ENCODE peak calls at places on chromosomes 11 and 22, in five cellular contexts. O is lower lobe of right lung; L is tibial nerve; A is CD8-positive, alpha-beta T cell; H is AG04450. Z is an unnamed sample.

GRCh38 chr11:75716659-75717058 is 979 bp upstream of the MOGAT2 start:
- DNase-seq in A (no peak), O (no peak), H (no peak), L (no peak), Z (no peak)

GRCh38 chr11:96265972-96266371 is 77.0 kb downstream of the MAML2 start:
- DNase-seq in H (no peak), O (no peak), L (no peak), A (no peak), Z (no peak)

GRCh38 chr22:33865248-33865647 is 55.0 kb downstream of the LARGE1 start:
- DNase-seq in O (no peak), A (no peak), L (no peak), H (no peak), Z (no peak)

GRCh38 chr22:43955883-43956286 is 643 bp downstream of the SAMM50 start:
- DNase-seq in O (no peak), A (no peak), H (no peak), L (no peak), Z (no peak)

GRCh38 chr11:117815262-117815803 is 9.2 kb downstream of the FXYD2 start:
- DNase-seq in H (no peak), O (peak), A (peak), L (no peak), Z (no peak)

GRCh38 chr11:71843858-71844257 is 10.9 kb downstream of the DEFB108B start:
- DNase-seq in A (no peak), L (no peak), O (no peak), H (no peak), Z (no peak)

GRCh38 chr11:61080986-61081590 is 21.2 kb upstream of the CD5 start:
- DNase-seq in L (no peak), H (no peak), O (no peak), A (no peak), Z (no peak)

GRCh38 chr11:8597182-8597581 is 3.2 kb upstream of the STK33 start:
- DNase-seq in O (no peak), H (no peak), L (no peak), A (no peak), Z (no peak)

GRCh38 chr11:29826878-29827277 is 190.0 kb downstream of the KCNA4 start:
- DNase-seq in O (no peak), L (no peak), A (no peak), H (no peak), Z (no peak)

GRCh38 chr11:92415246-92415645 is 190.6 kb downstream of the FAT3 start:
- DNase-seq in H (no peak), L (no peak), O (no peak), A (no peak), Z (no peak)

GRCh38 chr22:36470162-36470993 is 11.1 kb downstream of the TXN2 start:
- DNase-seq in L (peak), H (peak), O (peak), A (peak), Z (peak)

GRCh38 chr11:10784229-10785145 is 24.2 kb downstream of the EIF4G2 start:
- DNase-seq in L (no peak), H (no peak), A (no peak), O (no peak), Z (no peak)

DNA sequence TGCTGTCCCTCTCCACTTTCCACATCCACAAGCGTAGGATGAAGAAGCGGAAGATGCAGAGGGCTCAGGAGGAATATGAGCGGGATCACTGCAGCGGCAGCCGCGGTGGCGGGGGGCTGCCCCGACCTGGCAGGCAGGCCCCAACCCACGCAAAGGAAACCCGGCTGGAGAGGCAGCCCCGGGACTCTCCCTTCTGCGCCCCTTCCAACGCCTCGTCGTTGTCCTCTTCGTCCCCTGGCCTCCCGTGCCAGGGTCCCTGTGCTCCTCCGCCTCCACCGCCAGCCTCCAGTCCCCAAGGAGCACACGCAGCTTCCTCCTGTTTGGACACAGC is 1.8 kb downstream of the C11orf87 start:
- DNase-seq in L (no peak), O (no peak), A (no peak), H (no peak), Z (no peak)
- H3K4me3 ChIP-seq in L (peak), O (no peak), A (no peak), H (no peak), Z (no peak)

DNA sequence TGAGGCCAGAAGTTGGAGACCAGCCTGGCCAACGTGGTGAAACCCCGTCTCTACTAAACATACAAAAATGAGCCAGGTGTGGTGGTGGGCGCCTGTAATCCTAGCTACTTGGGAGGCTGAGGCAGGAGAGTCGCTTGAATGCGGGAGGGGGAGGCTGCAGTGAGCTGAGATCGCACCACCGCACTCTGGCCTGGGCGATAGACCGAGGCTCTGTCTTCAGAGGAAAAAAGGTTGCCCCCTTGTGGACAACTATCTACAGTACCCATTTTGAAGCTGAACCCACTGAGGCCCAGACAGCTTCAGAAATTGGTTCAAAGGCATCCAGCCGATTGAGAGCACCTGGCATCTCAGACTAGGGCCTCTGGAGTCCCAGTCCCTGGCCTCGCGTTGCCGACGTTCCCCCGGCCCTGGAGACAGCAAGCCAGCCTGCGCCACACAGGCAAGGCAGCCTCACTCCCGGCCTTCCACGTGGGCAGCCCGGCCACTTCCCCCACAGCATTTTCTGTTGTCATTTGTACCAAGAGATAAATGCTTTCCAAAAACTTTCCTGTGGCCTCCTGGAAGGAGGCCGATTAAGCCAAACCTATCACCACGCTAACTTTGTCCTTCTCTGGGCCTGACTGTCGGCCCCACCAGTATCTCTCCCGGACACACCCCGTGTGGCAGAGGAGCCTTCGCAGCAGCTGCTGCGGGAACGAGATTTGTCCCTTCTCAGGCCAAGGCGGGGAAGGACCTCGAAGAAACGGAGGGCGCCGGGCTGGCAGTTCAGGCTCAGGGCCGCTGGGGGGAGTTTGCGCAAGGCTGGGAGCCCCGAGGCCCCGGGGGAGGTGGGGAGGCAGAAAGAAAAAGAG is 82.8 kb downstream of the FLI1 start:
- DNase-seq in A (no peak), O (no peak), H (no peak), L (no peak), Z (no peak)
- TF ChIP-seq CTCF in A (peak), O (peak), H (peak), L (peak), Z (peak)

GRCh38 chr11:121525376-121525775 is 72.6 kb upstream of the SORL1-AS1 start:
- DNase-seq in H (no peak), L (no peak), O (no peak), A (no peak), Z (no peak)
- H3K4me3 ChIP-seq in H (no peak), L (no peak), O (no peak), A (no peak), Z (no peak)

GRCh38 chr11:94525933-94526332 is 13.7 kb downstream of the C11orf97 start:
- DNase-seq in H (no peak), L (peak), O (peak), A (no peak), Z (peak)

GRCh38 chr11:94524293-94524692 is 12.0 kb downstream of the C11orf97 start:
- DNase-seq in L (no peak), A (no peak), H (no peak), O (no peak), Z (no peak)

GRCh38 chr11:94518300-94518699 is 6.0 kb downstream of the C11orf97 start:
- DNase-seq in O (no peak), A (no peak), L (no peak), H (no peak), Z (no peak)

GRCh38 chr11:94519478-94520084 is 7.3 kb downstream of the C11orf97 start:
- DNase-seq in L (no peak), H (no peak), O (no peak), A (no peak), Z (no peak)

GRCh38 chr11:94521684-94522083 is 9.4 kb downstream of the C11orf97 start:
- DNase-seq in L (no peak), A (no peak), H (no peak), O (no peak), Z (no peak)
- TF ChIP-seq CTCF in L (no peak), A (no peak), H (peak), O (peak), Z (no peak)

DNA sequence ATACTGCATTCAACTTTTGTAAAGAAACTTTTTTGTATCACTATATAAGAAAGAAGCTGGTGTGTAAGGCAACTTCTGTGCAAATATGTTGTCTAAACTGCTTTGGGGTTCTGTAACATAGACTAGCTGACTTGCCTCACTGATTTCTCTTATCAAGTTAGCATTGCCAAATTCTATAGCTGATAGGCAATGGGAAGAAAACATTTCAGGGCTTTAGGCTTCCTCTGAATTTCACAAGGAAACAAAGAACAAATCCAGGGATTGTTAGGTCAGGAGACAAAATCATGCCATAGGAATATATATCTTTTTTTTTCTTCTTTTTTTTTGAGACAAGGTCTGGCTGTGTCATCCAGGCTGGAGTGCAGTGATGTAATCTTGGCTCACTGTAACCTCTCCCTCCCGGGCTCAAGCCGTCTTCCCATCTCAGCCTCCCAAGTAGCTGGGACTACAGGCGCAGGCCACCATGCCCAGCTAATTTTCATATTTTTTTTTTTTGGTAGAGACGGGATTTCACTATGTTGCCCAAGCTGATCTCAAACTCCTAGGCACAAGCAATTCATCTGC is 92.1 kb downstream of the CSTPP1 start:
- DNase-seq in O (no peak), L (no peak), A (no peak), H (no peak), Z (no peak)
- H3K4me3 ChIP-seq in O (no peak), L (no peak), A (no peak), H (no peak), Z (no peak)

DNA sequence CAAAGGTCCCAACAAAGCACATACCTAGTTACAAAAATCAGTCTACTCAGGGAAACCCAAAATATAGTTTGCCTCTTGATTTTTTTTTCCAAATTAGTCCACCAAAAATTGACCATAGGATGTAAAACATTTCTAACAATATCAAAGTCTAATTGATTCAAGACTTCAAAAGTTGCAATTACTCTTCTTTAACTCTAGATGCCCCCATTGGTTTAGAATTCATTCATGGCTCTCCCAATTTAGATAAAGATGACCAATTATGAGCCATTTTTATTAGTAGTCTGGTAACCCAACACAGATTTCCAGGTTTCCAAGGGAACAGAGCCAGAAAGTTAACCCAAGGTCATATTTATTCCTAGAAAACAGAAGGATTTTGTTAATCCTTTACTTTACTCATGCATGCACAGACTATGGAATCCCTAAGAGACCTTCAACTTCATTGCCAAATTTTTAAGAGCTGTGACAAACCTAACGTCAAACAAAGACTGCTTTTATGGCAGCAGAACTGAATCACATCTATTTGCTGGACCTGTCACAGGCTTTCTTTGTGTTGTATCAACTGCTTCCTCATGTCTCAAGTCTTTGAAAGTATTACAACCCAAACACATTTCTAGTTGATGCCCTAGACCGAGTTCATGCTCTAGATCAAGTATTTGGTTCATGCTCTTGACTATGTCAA is 55.3 kb downstream of the C22orf42 start:
- DNase-seq in L (no peak), A (no peak), O (no peak), H (no peak), Z (no peak)
- TF ChIP-seq CTCF in L (no peak), A (peak), O (peak), H (no peak), Z (no peak)

GRCh38 chr11:67453816-67454732 is 1.1 kb upstream of the CABP4 start:
- DNase-seq in L (no peak), O (no peak), H (no peak), A (no peak), Z (no peak)

GRCh38 chr11:67450796-67451657 is 1.5 kb downstream of the GPR152 start:
- DNase-seq in L (no peak), O (no peak), A (no peak), H (no peak), Z (no peak)

GRCh38 chr11:67451658-67451976 is 912 bp downstream of the GPR152 start:
- DNase-seq in L (no peak), O (no peak), H (no peak), A (no peak), Z (no peak)

GRCh38 chr11:67455054-67455453 is at the start of gene CABP4:
- DNase-seq in H (no peak), L (no peak), O (no peak), A (no peak), Z (no peak)

DNA sequence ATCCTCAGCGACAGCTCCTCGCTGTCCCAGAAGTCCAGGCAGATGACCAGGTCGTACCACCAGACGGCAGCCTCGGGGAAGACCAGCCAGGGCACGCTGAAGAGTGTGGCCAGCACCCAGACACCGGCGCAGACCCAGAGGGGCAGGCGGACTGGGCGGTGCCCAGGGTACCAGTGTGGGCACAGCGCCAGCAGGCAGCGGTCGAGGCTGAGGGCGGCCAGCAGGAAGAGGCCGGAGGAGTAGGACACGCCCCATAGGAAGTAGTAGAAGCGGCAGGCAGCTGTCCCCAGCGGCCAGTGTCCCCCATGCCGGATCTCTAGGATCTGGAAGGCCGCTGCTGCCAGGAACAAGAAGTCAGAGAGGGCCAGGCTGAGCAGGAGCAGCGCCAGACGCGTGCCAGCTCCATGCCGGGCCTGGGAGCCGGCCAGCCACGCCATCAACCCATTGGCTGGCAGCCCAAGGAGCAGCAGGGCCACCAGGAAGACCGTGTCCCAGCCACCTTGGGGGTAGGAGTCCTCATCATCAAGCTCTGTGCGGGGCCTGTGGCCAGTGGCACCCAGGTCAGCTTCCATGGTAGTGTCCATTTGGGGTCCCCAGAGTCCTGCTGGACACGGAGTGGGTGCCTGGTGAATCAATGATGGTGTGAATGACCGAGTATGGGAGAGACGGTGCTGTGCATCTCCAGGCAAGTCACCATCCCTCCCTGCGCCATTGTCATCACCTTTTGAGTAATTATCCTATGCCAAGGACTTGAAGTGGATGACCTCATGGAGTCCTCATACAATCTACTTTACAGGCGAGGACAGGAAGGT is at the start of gene GPR152:
- DNase-seq in L (no peak), H (no peak), O (no peak), A (no peak), Z (no peak)
- H3K4me3 ChIP-seq in L (peak), H (no peak), O (peak), A (no peak), Z (no peak)